ENCODE peak calls at places on chromosomes 1 and 21, in nine cellular contexts. Z, K, B, G, L, Y, U, V and O are unnamed samples.

GRCh38 chr1:49356594-49356993 is 579.9 kb upstream of the BEND5 start:
- DNase-seq in Z (no peak), K (no peak), B (no peak), G (peak), L (no peak), Y (no peak), U (no peak), V (no peak), O (no peak)

GRCh38 chr1:29633784-29634183 is 397.5 kb downstream of the PTPRU start:
- DNase-seq in Z (no peak), K (no peak), B (no peak), G (no peak), L (no peak), Y (peak), U (no peak), V (no peak), O (peak)

GRCh38 chr1:228286505-228287417 is 78.9 kb downstream of the OBSCN start:
- DNase-seq in Z (no peak), K (peak), B (no peak), G (no peak), L (peak), Y (no peak), U (peak), V (no peak), O (peak)

GRCh38 chr1:22234631-22235030 is 91.7 kb upstream of the WNT4 start:
- DNase-seq in Z (no peak), K (no peak), B (no peak), G (no peak), L (no peak), Y (no peak), U (no peak), V (no peak), O (no peak)

GRCh38 chr1:106063510-106063909 is 993.0 kb upstream of the PRMT6 start:
- DNase-seq in Z (no peak), K (no peak), B (no peak), G (peak), L (no peak), Y (no peak), U (no peak), V (no peak), O (no peak)

GRCh38 chr21:26881504-26882228 is 36.5 kb upstream of the ADAMTS1 start:
- DNase-seq in Z (no peak), K (no peak), B (no peak), G (peak), L (no peak), Y (peak), U (no peak), V (peak), O (no peak)

GRCh38 chr21:37367301-37367757 is 756 bp downstream of the DYRK1A start:
- DNase-seq in Z (no peak), K (no peak), B (peak), G (no peak), L (peak), Y (no peak), U (no peak), V (no peak), O (peak)

GRCh38 chr1:229848762-229849677 is 218.0 kb upstream of the GALNT2 start:
- DNase-seq in Z (no peak), K (no peak), B (no peak), G (peak), L (no peak), Y (peak), U (no peak), V (peak), O (no peak)

GRCh38 chr1:224691106-224691505 is 75.0 kb downstream of the CNIH3 start:
- DNase-seq in Z (no peak), K (no peak), B (no peak), G (no peak), L (no peak), Y (no peak), U (no peak), V (no peak), O (no peak)

GRCh38 chr1:64043976-64044375 is 159.4 kb upstream of the UBE2U start:
- DNase-seq in Z (no peak), K (no peak), B (no peak), G (no peak), L (no peak), Y (peak), U (no peak), V (no peak), O (no peak)

GRCh38 chr1:160669802-160670201 is 23.0 kb upstream of the SLAMF1 start:
- DNase-seq in Z (no peak), K (no peak), B (no peak), G (no peak), L (no peak), Y (no peak), U (no peak), V (no peak), O (no peak)

GRCh38 chr21:37043818-37044217 is 29.1 kb downstream of the PIGP start:
- DNase-seq in Z (no peak), K (no peak), B (no peak), G (no peak), L (no peak), Y (no peak), U (no peak), V (no peak), O (no peak)

GRCh38 chr1:8712413-8713229 is 104.8 kb downstream of the RERE start:
- DNase-seq in Z (no peak), K (no peak), B (no peak), G (peak), L (no peak), Y (peak), U (no peak), V (peak), O (no peak)

GRCh38 chr1:56374026-56374974 is 205.1 kb downstream of the PLPP3 start:
- DNase-seq in Z (no peak), K (peak), B (no peak), G (no peak), L (no peak), Y (peak), U (no peak), V (no peak), O (no peak)

GRCh38 chr1:53071167-53071865 is 9.3 kb downstream of the PODN start:
- DNase-seq in Z (no peak), K (no peak), B (peak), G (no peak), L (no peak), Y (no peak), U (no peak), V (no peak), O (no peak)

GRCh38 chr1:109298666-109299086 is 8.1 kb downstream of the MYBPHL start:
- DNase-seq in Z (no peak), K (peak), B (no peak), G (no peak), L (no peak), Y (no peak), U (no peak), V (peak), O (no peak)

GRCh38 chr1:164608651-164609057 is 49.7 kb downstream of the PBX1 start:
- DNase-seq in Z (no peak), K (no peak), B (no peak), G (no peak), L (no peak), Y (no peak), U (no peak), V (no peak), O (no peak)

GRCh38 chr1:210262897-210263272 is 30.3 kb downstream of the SERTAD4 start:
- DNase-seq in Z (no peak), K (no peak), B (no peak), G (no peak), L (no peak), Y (no peak), U (no peak), V (no peak), O (no peak)

GRCh38 chr1:32741067-32741416 is 38.5 kb upstream of the SYNC start:
- DNase-seq in Z (no peak), K (no peak), B (no peak), G (no peak), L (no peak), Y (no peak), U (no peak), V (no peak), O (no peak)

GRCh38 chr1:32733573-32734321 is 31.2 kb upstream of the SYNC start:
- DNase-seq in Z (no peak), K (no peak), B (peak), G (peak), L (no peak), Y (peak), U (no peak), V (peak), O (no peak)

GRCh38 chr1:32742132-32742947 is 39.8 kb upstream of the SYNC start:
- DNase-seq in Z (no peak), K (no peak), B (peak), G (peak), L (peak), Y (no peak), U (no peak), V (no peak), O (peak)

GRCh38 chr1:32741417-32742131 is 39.0 kb upstream of the SYNC start:
- DNase-seq in Z (no peak), K (peak), B (peak), G (no peak), L (peak), Y (no peak), U (no peak), V (no peak), O (no peak)

DNA sequence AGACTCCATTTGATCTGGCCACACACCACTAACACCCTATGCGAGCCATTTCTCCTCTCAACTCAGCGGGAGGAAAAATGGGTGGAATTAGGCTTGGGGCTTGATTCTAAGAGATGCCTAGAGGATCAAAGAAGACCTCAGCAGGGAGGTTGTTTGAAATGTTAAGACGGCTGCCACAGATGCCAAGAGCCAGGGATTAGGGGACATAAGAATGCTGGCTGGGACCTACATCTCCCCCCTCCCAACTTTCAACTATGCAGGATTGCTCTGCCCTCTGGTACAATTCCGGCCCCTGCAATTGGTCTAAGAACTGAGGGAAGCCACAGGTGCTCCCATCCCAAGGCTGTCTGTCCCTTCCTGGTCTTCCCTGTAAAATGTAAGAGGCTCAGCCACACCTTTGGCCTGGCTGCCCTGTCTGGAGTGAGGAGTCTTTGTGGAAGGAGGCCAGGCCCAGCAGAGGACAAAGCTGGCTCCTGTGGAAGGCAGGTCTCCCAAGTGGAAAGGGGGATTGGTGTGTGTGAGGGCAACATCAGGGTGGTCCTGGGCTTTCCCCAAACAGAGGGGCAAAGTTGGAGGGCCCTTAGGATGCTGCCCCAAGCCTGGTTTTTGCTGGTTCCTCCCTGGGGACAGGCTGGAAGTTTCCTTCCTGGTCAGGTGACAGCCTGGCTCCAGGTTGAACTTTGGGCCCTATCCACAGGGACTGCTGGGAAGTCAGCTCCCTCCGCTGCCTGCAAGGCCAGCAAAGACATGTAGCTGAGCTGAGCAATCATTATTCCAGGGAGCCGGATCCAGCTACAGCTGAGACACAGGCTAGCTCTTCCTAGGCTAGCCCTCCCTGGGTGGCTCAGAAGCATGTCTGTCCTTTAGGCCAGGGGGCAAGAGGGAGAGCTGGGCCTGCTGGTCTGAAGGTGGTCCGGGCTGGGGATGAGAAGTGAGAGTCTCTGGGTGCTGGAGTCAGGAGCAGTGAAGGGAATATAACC is 34.5 kb upstream of the SYNC start:
- DNase-seq in Z (no peak), K (no peak), B (peak), G (peak), L (peak), Y (no peak), U (no peak), V (no peak), O (no peak)
- H3K27ac ChIP-seq in Z (no peak), K (no peak), B (peak), G (peak), L (peak), Y (no peak), U (no peak), V (no peak), O (peak)

GRCh38 chr1:156622581-156623297 is 3.5 kb downstream of the HAPLN2 start:
- DNase-seq in Z (no peak), K (no peak), B (no peak), G (no peak), L (no peak), Y (no peak), U (no peak), V (no peak), O (no peak)

GRCh38 chr1:156623946-156624813 is 5.0 kb downstream of the HAPLN2 start:
- DNase-seq in Z (no peak), K (peak), B (no peak), G (peak), L (peak), Y (peak), U (no peak), V (peak), O (peak)

GRCh38 chr1:156625436-156626078 is 6.3 kb downstream of the HAPLN2 start:
- DNase-seq in Z (no peak), K (peak), B (no peak), G (peak), L (peak), Y (peak), U (peak), V (peak), O (peak)

GRCh38 chr1:156626079-156626438 is 6.8 kb downstream of the HAPLN2 start:
- DNase-seq in Z (no peak), K (no peak), B (no peak), G (no peak), L (no peak), Y (no peak), U (no peak), V (no peak), O (no peak)

DNA sequence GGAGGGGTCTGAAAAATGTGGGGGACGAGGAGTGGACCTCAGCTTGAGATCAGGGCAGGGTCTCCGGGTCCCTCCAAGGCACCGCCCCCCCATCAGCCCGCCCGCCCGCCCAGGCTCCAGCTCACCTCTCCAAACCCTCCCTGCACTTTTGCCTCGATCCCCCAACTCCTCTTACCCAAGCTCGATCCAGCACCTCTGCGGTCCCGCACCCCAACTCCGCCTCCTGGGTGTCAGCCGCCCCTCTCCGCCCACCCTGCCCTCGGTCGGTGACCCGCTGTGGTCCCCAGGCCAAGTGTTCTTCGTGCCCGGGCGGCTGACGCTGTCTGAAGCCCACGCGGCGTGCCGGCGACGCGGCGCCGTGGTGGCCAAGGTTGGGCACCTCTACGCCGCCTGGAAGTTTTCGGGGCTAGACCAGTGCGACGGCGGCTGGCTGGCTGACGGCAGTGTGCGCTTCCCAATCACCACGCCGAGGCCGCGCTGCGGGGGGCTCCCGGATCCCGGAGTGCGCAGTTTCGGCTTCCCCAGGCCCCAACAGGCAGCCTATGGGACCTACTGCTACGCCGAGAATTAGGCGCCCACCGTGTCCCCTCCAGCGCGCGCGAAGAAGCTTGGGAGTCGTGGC is 5.7 kb downstream of the HAPLN2 start:
- DNase-seq in Z (no peak), K (no peak), B (no peak), G (no peak), L (no peak), Y (no peak), U (no peak), V (no peak), O (no peak)
- H3K27ac ChIP-seq in Z (no peak), K (no peak), B (no peak), G (no peak), L (no peak), Y (no peak), U (no peak), V (no peak), O (peak)

GRCh38 chr1:193325771-193326170 is 139.4 kb upstream of the B3GALT2 start:
- DNase-seq in Z (no peak), K (no peak), B (no peak), G (peak), L (no peak), Y (no peak), U (no peak), V (no peak), O (no peak)

GRCh38 chr1:193320281-193320680 is 133.9 kb upstream of the B3GALT2 start:
- DNase-seq in Z (no peak), K (no peak), B (no peak), G (no peak), L (no peak), Y (no peak), U (no peak), V (no peak), O (no peak)

GRCh38 chr1:193325042-193325441 is 138.6 kb upstream of the B3GALT2 start:
- DNase-seq in Z (no peak), K (no peak), B (no peak), G (no peak), L (no peak), Y (no peak), U (no peak), V (no peak), O (no peak)

GRCh38 chr1:193321242-193321842 is 134.9 kb upstream of the B3GALT2 start:
- DNase-seq in Z (no peak), K (no peak), B (no peak), G (no peak), L (no peak), Y (no peak), U (no peak), V (no peak), O (no peak)

DNA sequence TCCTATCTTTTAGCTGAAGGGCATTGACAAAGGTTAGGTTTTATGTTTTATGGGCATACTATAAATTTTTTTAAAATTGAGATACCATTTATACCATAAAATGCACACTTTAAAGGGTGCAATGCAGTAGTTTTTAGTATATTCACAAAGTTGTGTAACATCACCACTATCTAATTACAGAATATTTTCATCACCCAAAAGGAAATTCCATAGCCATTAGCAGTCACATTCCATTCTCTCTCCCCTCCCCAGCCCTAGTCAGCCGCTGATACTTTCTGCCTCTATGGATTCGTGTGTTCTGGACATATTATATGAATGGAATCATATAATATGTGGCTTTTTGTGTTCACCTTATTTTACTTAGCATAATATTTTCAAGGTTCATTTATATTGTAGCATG is 135.8 kb upstream of the B3GALT2 start:
- DNase-seq in Z (no peak), K (no peak), B (no peak), G (peak), L (no peak), Y (peak), U (no peak), V (peak), O (no peak)
- H3K27ac ChIP-seq in Z (no peak), K (no peak), B (no peak), G (no peak), L (no peak), Y (peak), U (no peak), V (peak), O (no peak)

DNA sequence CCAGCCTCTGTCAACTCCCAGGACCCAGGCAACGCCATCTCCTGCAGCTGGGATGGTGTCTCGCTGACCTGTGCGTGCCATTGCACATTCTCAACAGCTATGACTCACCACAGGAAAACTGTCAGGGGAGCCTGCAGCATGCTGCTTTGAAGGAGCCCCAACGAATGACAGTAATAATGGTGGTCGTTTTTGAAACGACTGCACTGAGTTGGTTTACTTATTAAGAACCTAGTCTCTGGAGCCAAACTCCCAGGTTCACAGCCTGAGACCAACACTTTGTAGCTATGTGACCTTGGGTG is 21.6 kb downstream of the TCEA3 start:
- DNase-seq in Z (no peak), K (no peak), B (no peak), G (peak), L (no peak), Y (peak), U (no peak), V (peak), O (peak)
- H3K27ac ChIP-seq in Z (no peak), K (peak), B (no peak), G (no peak), L (peak), Y (peak), U (no peak), V (peak), O (no peak)

GRCh38 chr1:43770111-43770510 is 62.8 kb downstream of the ST3GAL3 start:
- DNase-seq in Z (no peak), K (no peak), B (no peak), G (no peak), L (no peak), Y (no peak), U (no peak), V (no peak), O (no peak)
- H3K27ac ChIP-seq in Z (no peak), K (no peak), B (no peak), G (no peak), L (no peak), Y (no peak), U (no peak), V (no peak), O (no peak)

GRCh38 chr1:54971317-54971791 is 9.1 kb upstream of the TMEM61 start:
- DNase-seq in Z (no peak), K (no peak), B (peak), G (no peak), L (no peak), Y (no peak), U (no peak), V (no peak), O (peak)

GRCh38 chr1:54967372-54967771 is 13.1 kb upstream of the TMEM61 start:
- DNase-seq in Z (no peak), K (no peak), B (peak), G (no peak), L (no peak), Y (no peak), U (no peak), V (peak), O (no peak)

GRCh38 chr1:54970901-54971300 is 9.5 kb upstream of the TMEM61 start:
- DNase-seq in Z (no peak), K (no peak), B (no peak), G (no peak), L (no peak), Y (no peak), U (no peak), V (no peak), O (no peak)

GRCh38 chr1:54968581-54968980 is 11.8 kb upstream of the TMEM61 start:
- DNase-seq in Z (no peak), K (no peak), B (peak), G (no peak), L (no peak), Y (no peak), U (no peak), V (no peak), O (no peak)

DNA sequence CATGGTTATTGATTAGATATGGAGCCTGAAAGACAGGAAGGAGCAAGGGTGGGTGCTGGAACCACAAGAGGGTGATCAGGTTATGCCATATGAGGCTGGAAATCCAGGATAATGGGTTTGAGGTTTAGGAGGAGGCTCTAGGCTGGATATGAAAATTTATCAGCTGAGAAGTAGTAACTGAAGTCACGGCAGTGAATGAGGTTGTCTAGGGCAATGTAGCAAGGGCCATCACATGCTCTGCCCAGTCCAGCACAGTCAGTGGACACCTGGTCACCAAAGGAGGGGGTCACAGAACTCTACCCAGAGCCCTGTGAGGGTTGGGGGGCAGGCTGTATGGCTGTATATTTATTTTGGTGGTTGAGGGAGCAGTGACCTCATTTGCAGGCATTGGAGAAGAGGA is 10.5 kb upstream of the TMEM61 start:
- DNase-seq in Z (no peak), K (no peak), B (peak), G (no peak), L (no peak), Y (no peak), U (no peak), V (no peak), O (no peak)
- H3K27ac ChIP-seq in Z (no peak), K (no peak), B (no peak), G (no peak), L (no peak), Y (no peak), U (no peak), V (no peak), O (no peak)

GRCh38 chr1:32525661-32526444 is 13.4 kb upstream of the ZBTB8A start:
- DNase-seq in Z (no peak), K (no peak), B (no peak), G (no peak), L (no peak), Y (no peak), U (no peak), V (no peak), O (no peak)
- H3K27ac ChIP-seq in Z (no peak), K (no peak), B (no peak), G (no peak), L (no peak), Y (no peak), U (no peak), V (no peak), O (no peak)